ENCODE peak calls at places on chromosomes 7 and 10, in nine cellular contexts. R, B, C, K, W, I, D, T and L are unnamed samples.

GRCh38 chr10:31760674-31761081 is 168.0 kb downstream of the ARHGAP12 start:
- DNase-seq in T (no peak), K (no peak), B (no peak), C (no peak), D (no peak), W (no peak), I (no peak), R (no peak), L (no peak)

GRCh38 chr7:31236868-31237267 is 103.7 kb downstream of the NEUROD6 start:
- DNase-seq in R (no peak), K (no peak), D (no peak), W (no peak), B (no peak), I (no peak), C (no peak), T (no peak), L (no peak)

GRCh38 chr10:110430369-110431273 is 67.1 kb upstream of the DUSP5 start:
- DNase-seq in R (no peak), D (no peak), W (no peak), C (no peak), T (peak), K (no peak), I (no peak), B (no peak), L (no peak)

GRCh38 chr10:104254493-104255243 is at the start of gene GSTO1:
- DNase-seq in T (peak), I (peak), D (peak), W (peak), B (peak), K (peak), C (peak), R (peak), L (peak)

GRCh38 chr10:91552706-91553105 is 80.2 kb downstream of the PPP1R3C start:
- DNase-seq in R (no peak), T (no peak), B (peak), C (no peak), D (peak), I (no peak), K (no peak), W (peak), L (no peak)

GRCh38 chr10:35555962-35556930 is 48.9 kb upstream of the GJD4 start:
- DNase-seq in K (no peak), W (no peak), C (no peak), D (no peak), I (no peak), T (no peak), R (no peak), B (no peak), L (no peak)

GRCh38 chr7:47100815-47101435 is 481.0 kb downstream of the TNS3 start:
- DNase-seq in T (no peak), W (no peak), R (peak), D (no peak), B (no peak), C (peak), K (no peak), I (peak), L (no peak)

GRCh38 chr7:81638216-81638615 is 131.6 kb downstream of the HGF start:
- DNase-seq in W (no peak), B (no peak), D (no peak), R (peak), C (peak), I (no peak), K (no peak), T (no peak), L (no peak)

GRCh38 chr10:43448742-43449141 is 11.8 kb downstream of the ZNF487 start:
- DNase-seq in C (peak), K (no peak), T (no peak), W (no peak), B (no peak), D (no peak), R (no peak), I (no peak), L (no peak)

GRCh38 chr7:20264623-20265022 is 47.4 kb upstream of the MACC1 start:
- DNase-seq in C (no peak), T (no peak), I (no peak), W (no peak), D (no peak), K (no peak), B (no peak), R (no peak), L (no peak)

GRCh38 chr7:129332354-129333056 is 101.7 kb upstream of the STRIP2 start:
- DNase-seq in W (no peak), I (no peak), T (no peak), R (no peak), C (no peak), K (no peak), D (no peak), B (no peak), L (no peak)

GRCh38 chr7:117673367-117673766 is 193.5 kb downstream of the CFTR start:
- DNase-seq in I (no peak), R (no peak), D (no peak), B (peak), K (no peak), C (no peak), T (no peak), W (no peak), L (no peak)

GRCh38 chr10:129400426-129400825 is 66.6 kb upstream of the MGMT start:
- DNase-seq in C (no peak), R (no peak), I (no peak), B (no peak), W (no peak), D (no peak), T (no peak), K (no peak), L (no peak)

GRCh38 chr10:100009793-100010676 is at the start of gene DNMBP:
- DNase-seq in C (peak), W (peak), B (peak), I (peak), R (peak), D (peak), T (peak), K (peak), L (peak)

GRCh38 chr7:134446446-134446845 is 12.5 kb downstream of the AKR1B1 start:
- DNase-seq in K (no peak), W (no peak), I (no peak), R (no peak), T (no peak), C (no peak), D (no peak), B (no peak), L (no peak)

GRCh38 chr7:157555308-157555707 is 218.5 kb downstream of the DNAJB6 start:
- DNase-seq in R (peak), I (no peak), D (no peak), W (no peak), B (no peak), C (peak), T (no peak), K (no peak), L (no peak)

GRCh38 chr7:75953431-75953830 is 38.5 kb downstream of the POR start:
- DNase-seq in T (no peak), D (no peak), R (no peak), I (no peak), K (no peak), C (no peak), B (no peak), W (no peak), L (no peak)

GRCh38 chr7:98900815-98901214 is 22.5 kb downstream of the TRRAP start:
- DNase-seq in C (no peak), K (no peak), T (no peak), B (no peak), D (no peak), I (no peak), W (no peak), R (no peak), L (no peak)

GRCh38 chr7:204326-204725 is 12.0 kb downstream of the FAM20C start:
- DNase-seq in T (no peak), C (no peak), D (no peak), B (peak), K (no peak), W (no peak), R (no peak), I (no peak), L (no peak)

GRCh38 chr10:78852856-78853255 is 215.9 kb upstream of the ZMIZ1 start:
- DNase-seq in B (no peak), C (peak), K (no peak), R (no peak), T (no peak), D (no peak), W (no peak), I (no peak), L (no peak)

GRCh38 chr7:14195079-14195478 is 205.6 kb upstream of the ETV1 start:
- DNase-seq in T (no peak), D (no peak), C (no peak), I (no peak), K (no peak), B (no peak), W (no peak), R (no peak), L (no peak)

GRCh38 chr7:12315049-12315448 is 88.6 kb downstream of the VWDE start:
- DNase-seq in D (no peak), B (no peak), I (no peak), W (no peak), C (no peak), R (no peak), T (no peak), K (no peak), L (no peak)

GRCh38 chr10:63071145-63071544 is 62.0 kb upstream of the NRBF2 start:
- DNase-seq in K (no peak), R (no peak), B (no peak), I (no peak), D (no peak), C (no peak), W (no peak), T (no peak), L (no peak)

GRCh38 chr10:95236068-95236903 is 42.2 kb downstream of the ACSM6 start:
- DNase-seq in I (no peak), B (no peak), W (no peak), K (no peak), D (no peak), C (no peak), R (no peak), T (no peak), L (no peak)

GRCh38 chr10:5571826-5572225 is 47.1 kb downstream of the CALML3 start:
- DNase-seq in I (no peak), D (peak), T (no peak), C (no peak), B (no peak), K (no peak), W (no peak), R (no peak), L (no peak)

GRCh38 chr10:68105820-68106219 is 3.5 kb upstream of the MYPN start:
- DNase-seq in W (peak), C (no peak), B (no peak), K (no peak), I (no peak), R (no peak), T (no peak), D (no peak), L (no peak)

GRCh38 chr10:119981826-119982225 is 89.3 kb downstream of the SEC23IP start:
- DNase-seq in R (no peak), B (no peak), W (no peak), C (no peak), D (no peak), K (no peak), I (no peak), T (no peak), L (no peak)

GRCh38 chr10:30433779-30434272 is at the start of gene MAP3K8:
- DNase-seq in W (peak), C (peak), D (peak), K (peak), B (peak), R (peak), I (peak), T (peak), L (peak)
- TF ChIP-seq POLR2A in W (peak), C (peak), D (peak), K (peak), B (no peak), R (peak), I (peak), T (peak), L (peak)

GRCh38 chr10:118341678-118342637 is at the start of gene FAM204A:
- DNase-seq in R (peak), T (peak), D (peak), W (peak), I (peak), C (peak), K (peak), B (peak), L (peak)
- TF ChIP-seq POLR2A in R (peak), T (no peak), D (peak), W (peak), I (peak), C (peak), K (peak), B (no peak), L (peak)

DNA sequence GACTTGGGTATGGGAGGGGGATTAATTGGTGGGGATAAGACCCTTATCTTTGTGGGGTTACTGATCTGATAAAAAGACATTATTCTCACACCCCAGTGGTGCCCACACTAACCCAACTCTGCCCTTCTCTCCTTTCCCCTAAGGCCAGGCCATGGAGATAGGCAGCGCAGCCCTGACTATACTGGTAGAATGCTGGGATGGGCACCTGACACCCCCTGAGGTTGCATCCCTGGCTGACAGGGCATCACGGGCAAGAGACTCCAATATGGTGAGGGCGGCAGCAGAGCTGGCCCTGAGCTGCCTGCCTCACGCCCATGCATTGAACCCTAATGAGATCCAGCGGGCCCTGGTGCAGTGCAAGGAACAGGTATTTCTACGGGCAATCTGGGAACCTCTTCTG is 12.7 kb downstream of the ZSWIM8 start:
- DNase-seq in I (no peak), R (no peak), W (no peak), K (no peak), B (no peak), C (no peak), T (peak), D (no peak), L (no peak)
- TF ChIP-seq POLR2A in I (no peak), R (peak), W (no peak), K (no peak), B (no peak), C (no peak), T (no peak), D (no peak), L (peak)

GRCh38 chr7:22551768-22552513 is 52.0 kb upstream of the STEAP1B start:
- DNase-seq in I (no peak), K (no peak), W (no peak), B (no peak), T (peak), D (no peak), R (no peak), C (no peak), L (no peak)

GRCh38 chr7:22550514-22551010 is 50.6 kb upstream of the STEAP1B start:
- DNase-seq in D (no peak), W (no peak), R (no peak), I (no peak), B (no peak), K (no peak), C (no peak), T (no peak), L (no peak)

GRCh38 chr7:22557167-22557566 is 57.2 kb upstream of the STEAP1B start:
- DNase-seq in W (no peak), K (no peak), T (no peak), D (no peak), B (no peak), R (no peak), I (no peak), C (no peak), L (no peak)

GRCh38 chr7:22555476-22555875 is 55.5 kb upstream of the STEAP1B start:
- DNase-seq in W (no peak), D (no peak), T (no peak), C (no peak), I (no peak), B (peak), K (no peak), R (no peak), L (no peak)

DNA sequence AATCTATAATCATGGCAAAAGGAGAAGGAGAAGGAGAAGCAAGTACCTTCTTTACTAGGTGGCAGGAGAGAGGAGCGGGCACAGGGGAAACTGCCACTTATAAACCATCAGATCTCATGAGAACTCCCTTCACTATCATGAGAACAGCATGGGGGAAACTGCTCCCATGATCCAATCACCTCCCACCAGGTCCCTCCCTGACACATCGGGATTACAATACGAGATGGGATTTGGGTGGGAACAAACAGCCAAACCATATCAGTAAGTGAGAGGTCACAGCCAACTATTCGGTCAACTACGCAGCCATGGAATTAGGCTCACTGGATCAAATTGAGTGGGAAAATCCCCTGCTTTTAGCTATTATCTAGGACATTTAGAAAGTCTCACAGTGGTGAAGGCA is 54.2 kb upstream of the STEAP1B start:
- DNase-seq in W (no peak), T (peak), R (no peak), B (no peak), D (no peak), C (no peak), K (no peak), I (no peak), L (no peak)
- TF ChIP-seq POLR2A in W (no peak), T (no peak), R (no peak), B (no peak), D (no peak), C (no peak), K (no peak), I (no peak), L (no peak)

GRCh38 chr7:51139796-51140195 is 176.8 kb downstream of the COBL start:
- DNase-seq in R (no peak), W (no peak), T (no peak), I (no peak), B (no peak), D (no peak), K (no peak), C (no peak), L (no peak)
- TF ChIP-seq POLR2A in R (no peak), W (no peak), T (no peak), I (no peak), B (no peak), D (no peak), K (no peak), C (no peak), L (no peak)

GRCh38 chr7:106247827-106248201 is 37.0 kb downstream of the NAMPT start:
- DNase-seq in C (no peak), T (no peak), D (no peak), K (no peak), I (no peak), R (no peak), B (no peak), W (no peak), L (no peak)
- TF ChIP-seq POLR2A in C (no peak), T (no peak), D (no peak), K (no peak), I (no peak), R (no peak), B (no peak), W (no peak), L (no peak)